ENCODE peak calls at places on chromosomes 3 and 15, in seven cellular contexts. G, T, M, Z, C, W and N are unnamed samples.

GRCh38 chr3:85476891-85477495 is 518.2 kb downstream of the CADM2 start:
- DNase-seq in G (no peak), T (no peak), M (no peak), Z (no peak), C (no peak), W (no peak), N (no peak)

GRCh38 chr3:31147550-31147949 is 253.1 kb upstream of the GADL1 start:
- DNase-seq in G (no peak), T (no peak), M (no peak), Z (no peak), C (no peak), W (no peak), N (no peak)

GRCh38 chr3:17041009-17041408 is 156.3 kb downstream of the PLCL2 start:
- DNase-seq in G (no peak), T (no peak), M (no peak), Z (no peak), C (no peak), W (no peak), N (no peak)

GRCh38 chr3:15333957-15334263 is 1.5 kb upstream of the SH3BP5 start:
- DNase-seq in G (no peak), T (no peak), M (no peak), Z (no peak), C (no peak), W (no peak), N (no peak)

GRCh38 chr15:71634820-71635219 is 175.5 kb upstream of the NR2E3 start:
- DNase-seq in G (no peak), T (no peak), M (no peak), Z (no peak), C (no peak), W (no peak), N (no peak)

GRCh38 chr15:40252438-40253178 is 13.7 kb downstream of the PAK6 start:
- DNase-seq in G (peak), T (no peak), M (peak), Z (no peak), C (no peak), W (no peak), N (peak)

GRCh38 chr15:68380456-68380855 is 51.5 kb downstream of the ITGA11 start:
- DNase-seq in G (no peak), T (no peak), M (no peak), Z (no peak), C (peak), W (no peak), N (no peak)

GRCh38 chr3:150544726-150545125 is 1.6 kb downstream of the SERP1 start:
- DNase-seq in G (no peak), T (no peak), M (no peak), Z (no peak), C (no peak), W (no peak), N (no peak)

GRCh38 chr3:104519068-104519467 is 847.6 kb upstream of the ALCAM start:
- DNase-seq in G (no peak), T (no peak), M (no peak), Z (no peak), C (no peak), W (no peak), N (no peak)

GRCh38 chr3:17298038-17298437 is 413.3 kb downstream of the PLCL2 start:
- DNase-seq in G (no peak), T (no peak), M (no peak), Z (no peak), C (no peak), W (no peak), N (no peak)

GRCh38 chr3:174862101-174862500 is 3.0 kb downstream of the NAALADL2 start:
- DNase-seq in G (no peak), T (no peak), M (no peak), Z (no peak), C (no peak), W (peak), N (no peak)

GRCh38 chr15:81303241-81304225 is 20.4 kb downstream of the STARD5 start:
- DNase-seq in G (no peak), T (no peak), M (no peak), Z (no peak), C (no peak), W (no peak), N (no peak)

GRCh38 chr3:65843732-65844131 is 195.0 kb downstream of the MAGI1 start:
- DNase-seq in G (no peak), T (no peak), M (no peak), Z (no peak), C (no peak), W (no peak), N (no peak)

GRCh38 chr3:125300416-125300815 is 74.7 kb downstream of the ZNF148 start:
- DNase-seq in G (no peak), T (no peak), M (no peak), Z (no peak), C (no peak), W (no peak), N (no peak)

GRCh38 chr15:67177750-67178149 is 76.7 kb downstream of the AAGAB start:
- DNase-seq in G (no peak), T (no peak), M (no peak), Z (no peak), C (no peak), W (no peak), N (no peak)

GRCh38 chr3:49357466-49358216 is 512 bp downstream of the GPX1 start:
- DNase-seq in G (peak), T (no peak), M (no peak), Z (peak), C (peak), W (peak), N (no peak)

GRCh38 chr3:15108082-15108545 is 9.2 kb upstream of the RBSN start:
- DNase-seq in G (peak), T (peak), M (peak), Z (peak), C (peak), W (peak), N (peak)

GRCh38 chr15:99844150-99844549 is 110.9 kb upstream of the LYSMD4 start:
- DNase-seq in G (no peak), T (no peak), M (no peak), Z (no peak), C (no peak), W (no peak), N (no peak)

GRCh38 chr15:101084801-101085200 is 165.6 kb downstream of the LRRK1 start:
- DNase-seq in G (no peak), T (no peak), M (no peak), Z (no peak), C (no peak), W (no peak), N (no peak)

GRCh38 chr15:51499379-51499976 is 123.1 kb downstream of the DMXL2 start:
- DNase-seq in G (no peak), T (peak), M (peak), Z (no peak), C (no peak), W (no peak), N (no peak)

GRCh38 chr15:55758580-55758986 is 15.6 kb upstream of the PRTG start:
- DNase-seq in G (no peak), T (no peak), M (no peak), Z (no peak), C (no peak), W (no peak), N (no peak)

GRCh38 chr3:61452536-61452991 is 108.8 kb upstream of the PTPRG start:
- DNase-seq in G (no peak), T (no peak), M (no peak), Z (no peak), C (no peak), W (no peak), N (no peak)

GRCh38 chr3:159814161-159814560 is 174.5 kb upstream of the IL12A start:
- DNase-seq in G (no peak), T (no peak), M (no peak), Z (no peak), C (no peak), W (no peak), N (no peak)

GRCh38 chr3:143348486-143349327 is 229.1 kb downstream of the CHST2 start:
- DNase-seq in G (no peak), T (peak), M (no peak), Z (no peak), C (no peak), W (no peak), N (no peak)

GRCh38 chr15:78997981-78998499 is 53.2 kb upstream of the CTSH start:
- DNase-seq in G (no peak), T (no peak), M (no peak), Z (no peak), C (no peak), W (no peak), N (no peak)

GRCh38 chr3:23183731-23184130 is 19.4 kb upstream of the UBE2E2 start:
- DNase-seq in G (no peak), T (peak), M (no peak), Z (no peak), C (no peak), W (no peak), N (no peak)

GRCh38 chr3:101861978-101862421 is 12.7 kb downstream of the NFKBIZ start:
- DNase-seq in G (no peak), T (no peak), M (no peak), Z (no peak), C (no peak), W (no peak), N (no peak)

GRCh38 chr3:126558336-126559071 is at the start of gene C3orf22:
- DNase-seq in G (peak), T (no peak), M (no peak), Z (peak), C (peak), W (no peak), N (no peak)

GRCh38 chr3:127655641-127656040 is 17.1 kb upstream of the ABTB1 start:
- DNase-seq in G (no peak), T (no peak), M (no peak), Z (no peak), C (no peak), W (no peak), N (no peak)

GRCh38 chr3:112372396-112372795 is 39.4 kb downstream of the CD200 start:
- DNase-seq in G (no peak), T (no peak), M (no peak), Z (no peak), C (no peak), W (no peak), N (no peak)

GRCh38 chr3:4751057-4752051 is 227.9 kb upstream of the BHLHE40 start:
- DNase-seq in G (no peak), T (no peak), M (no peak), Z (no peak), C (no peak), W (no peak), N (no peak)

DNA sequence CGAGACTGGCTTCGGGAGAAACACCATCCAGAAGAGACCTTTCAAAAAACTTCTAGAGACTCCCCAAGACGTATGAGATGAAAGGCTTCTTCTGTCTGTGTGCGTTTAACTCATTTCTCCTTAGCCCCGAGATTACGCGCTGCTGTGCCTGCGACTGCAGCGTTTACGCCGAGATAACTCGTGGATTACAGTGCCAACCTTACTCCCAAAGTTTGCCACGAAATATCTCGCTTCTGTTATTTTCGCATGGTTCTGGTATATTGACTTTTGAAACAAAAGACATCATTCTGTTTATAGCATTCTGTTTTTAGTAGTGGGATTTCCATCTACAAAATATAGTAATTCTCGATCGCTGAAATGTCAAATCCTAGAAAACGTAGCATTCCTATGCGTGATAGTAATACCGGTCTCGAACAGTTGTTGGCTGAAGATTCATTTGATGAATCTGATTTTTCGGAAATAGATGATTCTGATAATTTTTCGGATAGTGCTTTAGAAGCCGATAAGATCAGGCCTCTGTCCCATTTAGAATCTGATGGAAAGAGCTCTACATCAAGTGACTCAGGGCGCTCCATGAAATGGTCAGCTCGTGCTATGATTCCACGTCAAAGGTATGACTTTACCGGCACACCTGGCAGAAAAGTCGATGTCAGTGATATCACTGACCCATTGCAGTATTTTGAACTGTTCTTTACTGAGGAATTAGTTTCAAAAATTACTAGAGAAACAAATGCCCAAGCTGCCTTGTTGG is 467 bp downstream of the PGBD4 start:
- DNase-seq in G (no peak), T (no peak), M (no peak), Z (no peak), C (no peak), W (no peak), N (no peak)
- TF ChIP-seq POLR2A in G (no peak), T (no peak), M (no peak), Z (peak), C (no peak), W (no peak), N (no peak)

GRCh38 chr3:53234130-53234840 is 21.5 kb downstream of the TKT start:
- DNase-seq in G (no peak), T (no peak), M (no peak), Z (no peak), C (no peak), W (no peak), N (peak)

GRCh38 chr3:53230789-53231188 is 25.0 kb downstream of the TKT start:
- DNase-seq in G (peak), T (no peak), M (no peak), Z (no peak), C (no peak), W (no peak), N (peak)

GRCh38 chr3:53231532-53232511 is 24.0 kb downstream of the TKT start:
- DNase-seq in G (peak), T (no peak), M (no peak), Z (no peak), C (no peak), W (no peak), N (peak)

GRCh38 chr3:53234841-53235232 is 21.0 kb downstream of the TKT start:
- DNase-seq in G (no peak), T (no peak), M (no peak), Z (no peak), C (no peak), W (no peak), N (peak)

DNA sequence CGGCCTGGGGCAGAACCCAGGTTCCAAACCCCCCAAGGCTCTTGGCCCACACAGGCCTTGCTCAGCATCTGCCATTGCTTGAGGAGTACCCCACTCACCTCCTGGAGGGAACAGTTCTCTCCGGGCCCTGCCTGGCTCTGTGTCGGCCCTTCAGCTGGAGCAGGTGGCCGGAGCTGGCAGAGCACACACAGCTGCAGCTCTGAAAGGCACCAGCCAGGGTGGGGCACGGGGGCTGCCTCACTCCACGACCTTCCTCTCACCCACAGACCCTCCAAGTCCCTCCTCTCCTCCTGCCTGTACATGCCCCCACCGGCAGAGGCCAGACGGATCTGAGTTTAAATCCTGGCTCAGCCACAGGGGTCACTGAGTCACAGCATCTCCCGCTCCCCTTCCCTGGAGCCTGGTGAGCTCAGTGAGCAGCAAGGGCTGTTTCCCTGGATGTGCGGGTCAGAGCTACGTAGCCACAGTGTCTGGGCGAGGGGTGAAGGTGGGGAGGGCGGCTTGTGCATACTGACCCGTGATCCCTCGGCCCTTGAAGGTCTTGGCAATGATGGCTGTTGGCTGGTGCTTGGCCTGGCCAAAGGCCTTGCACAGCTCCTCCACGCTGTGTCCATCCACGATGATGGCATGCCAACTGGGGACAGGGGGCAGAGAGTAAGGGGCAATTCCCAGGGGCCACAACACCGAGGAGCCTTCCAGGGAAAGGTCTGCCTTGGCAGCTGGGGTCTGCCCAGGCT is 23.0 kb downstream of the TKT start:
- DNase-seq in G (peak), T (no peak), M (no peak), Z (no peak), C (no peak), W (no peak), N (peak)
- TF ChIP-seq POLR2AphosphoS5 in G (peak), T (no peak), M (peak), Z (no peak), C (no peak), W (no peak), N (no peak)

GRCh38 chr3:189320511-189320910 is 148.7 kb downstream of the TPRG1 start:
- DNase-seq in G (no peak), T (no peak), M (no peak), Z (no peak), C (no peak), W (no peak), N (no peak)

GRCh38 chr3:189322339-189322738 is 150.6 kb downstream of the TPRG1 start:
- DNase-seq in G (no peak), T (no peak), M (no peak), Z (no peak), C (no peak), W (peak), N (no peak)

GRCh38 chr3:189316296-189317019 is 144.7 kb downstream of the TPRG1 start:
- DNase-seq in G (no peak), T (no peak), M (no peak), Z (no peak), C (no peak), W (peak), N (no peak)

GRCh38 chr3:189317911-189318310 is 146.1 kb downstream of the TPRG1 start:
- DNase-seq in G (no peak), T (no peak), M (no peak), Z (no peak), C (no peak), W (no peak), N (no peak)
- TF ChIP-seq POLR2A in G (no peak), T (no peak), M (no peak), Z (no peak), C (no peak), W (no peak), N (no peak)

GRCh38 chr3:147407495-147408179 is 1.3 kb upstream of the ZIC4 start:
- DNase-seq in G (no peak), T (no peak), M (no peak), Z (no peak), C (no peak), W (no peak), N (no peak)
- TF ChIP-seq POLR2AphosphoS5 in G (no peak), T (no peak), M (no peak), Z (no peak), C (no peak), W (no peak), N (no peak)

GRCh38 chr15:62782100-62782791 is 260.3 kb upstream of the TPM1 start:
- DNase-seq in G (no peak), T (peak), M (peak), Z (no peak), C (peak), W (peak), N (no peak)
- TF ChIP-seq POLR2A in G (no peak), T (no peak), M (no peak), Z (no peak), C (no peak), W (no peak), N (no peak)

GRCh38 chr3:157810924-157811718 is 295.1 kb downstream of the SHOX2 start:
- DNase-seq in G (no peak), T (no peak), M (no peak), Z (no peak), C (no peak), W (no peak), N (no peak)
- TF ChIP-seq POLR2AphosphoS5 in G (no peak), T (no peak), M (no peak), Z (no peak), C (no peak), W (no peak), N (no peak)

DNA sequence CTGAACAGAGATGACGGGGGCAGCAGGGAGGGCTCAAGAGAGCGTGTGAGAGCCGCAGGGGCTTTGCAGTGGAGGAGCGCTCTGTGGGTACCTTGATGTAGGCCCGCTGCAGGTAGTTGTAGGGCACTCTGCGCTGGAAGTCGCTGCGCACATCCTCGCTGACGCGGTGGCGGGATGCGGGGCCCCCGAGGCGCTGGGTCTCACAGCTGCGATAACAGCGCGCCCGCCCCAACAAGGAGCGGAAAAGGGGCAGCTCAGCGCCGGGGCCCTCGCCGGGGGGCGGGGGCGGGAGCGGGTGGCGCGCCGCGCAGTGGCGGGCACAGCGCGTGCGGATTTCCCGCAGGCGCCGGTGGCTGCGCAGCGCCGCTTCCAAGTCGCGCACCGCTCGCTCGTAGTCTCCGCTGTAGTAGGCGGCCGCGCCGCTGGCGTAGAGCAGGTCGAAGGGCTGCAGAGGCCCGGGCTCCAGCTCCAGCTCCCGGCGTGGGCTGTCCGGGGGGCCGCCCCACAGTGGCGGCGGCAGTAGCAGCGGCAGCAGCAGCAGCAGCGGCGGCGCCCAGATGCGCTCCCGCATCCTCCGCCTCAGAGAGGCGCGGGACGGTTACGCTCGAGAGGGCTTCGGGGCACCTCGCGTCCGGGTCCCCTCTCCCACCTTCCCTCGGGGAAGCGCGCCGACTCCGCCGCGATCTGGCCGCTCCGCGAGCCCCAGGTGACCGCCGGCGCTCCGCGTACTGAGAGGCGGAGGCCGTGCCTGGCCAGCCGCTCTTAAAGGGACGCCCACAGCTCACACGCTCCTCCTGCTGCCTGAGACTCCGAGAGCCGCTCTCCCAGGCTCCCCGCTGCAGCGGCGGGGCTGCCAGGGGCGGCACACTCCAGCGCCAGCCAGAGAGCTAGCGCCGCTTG is at the start of gene P3H2:
- DNase-seq in G (peak), T (no peak), M (peak), Z (peak), C (peak), W (peak), N (peak)
- TF ChIP-seq POLR2A in G (no peak), T (no peak), M (peak), Z (no peak), C (peak), W (no peak), N (peak)

DNA sequence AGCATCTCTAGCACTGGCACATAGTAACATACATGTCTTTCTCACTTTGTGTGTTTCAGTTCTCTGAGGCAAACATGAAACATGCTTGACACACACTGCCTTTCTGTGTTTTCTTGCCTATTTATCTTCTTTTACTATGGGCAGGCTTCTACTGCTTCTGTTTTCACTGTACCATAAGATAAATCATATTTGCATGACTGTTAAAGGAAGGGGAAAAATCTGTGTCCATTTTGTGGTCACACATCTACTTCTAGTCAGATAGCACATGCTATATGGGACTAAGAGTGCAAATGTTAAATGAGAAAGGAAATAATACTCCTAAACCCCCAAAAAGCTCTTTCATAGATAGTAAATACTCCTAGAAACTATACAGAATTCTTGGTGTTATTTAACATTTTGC is 386.4 kb downstream of the ZBTB20 start:
- DNase-seq in G (no peak), T (no peak), M (no peak), Z (no peak), C (no peak), W (no peak), N (no peak)
- TF ChIP-seq POLR2AphosphoS5 in G (no peak), T (no peak), M (no peak), Z (no peak), C (no peak), W (no peak), N (no peak)